ENCODE peak calls at places on chromosome 19, in five cellular contexts. K, P, A, O and F are unnamed samples.

GRCh38 chr19:51407631-51408131 is 9.8 kb downstream of the SIGLEC10 start:
- DNase-seq in K (peak; percentile 15), P (no peak), A (no peak), O (peak; percentile 51), F (no peak)

GRCh38 chr19:48872884-48873475 is 759 bp downstream of the PPP1R15A start:
- DNase-seq in K (peak; percentile 93), P (peak; percentile 78), A (peak; percentile 95), O (peak; percentile 81), F (peak; percentile 61)

GRCh38 chr19:18590273-18591272 is 2.0 kb downstream of the REX1BD start:
- DNase-seq in K (peak; percentile 83), P (peak; percentile 73), A (no peak), O (peak; percentile 72), F (peak; percentile 70)

GRCh38 chr19:3722443-3723109 is 14.4 kb downstream of the TJP3 start:
- DNase-seq in K (no peak), P (no peak), A (no peak), O (peak; percentile 86), F (no peak)

GRCh38 chr19:17988161-17988560 is 19.8 kb upstream of the ARRDC2 start:
- DNase-seq in K (no peak), P (no peak), A (no peak), O (peak; percentile 1), F (no peak)

GRCh38 chr19:19748249-19748938 is 15.5 kb upstream of the ZNF14 start:
- DNase-seq in K (no peak), P (no peak), A (no peak), O (peak; percentile 7), F (no peak)

GRCh38 chr19:31610036-31610435 is 260.8 kb upstream of the TSHZ3 start:
- DNase-seq in K (no peak), P (no peak), A (no peak), O (no peak), F (no peak)

GRCh38 chr19:3162418-3163229 is 15.9 kb upstream of the S1PR4 start:
- DNase-seq in K (peak; percentile 28), P (no peak), A (no peak), O (peak; percentile 43), F (no peak)

GRCh38 chr19:10871711-10872550 is 578 bp downstream of the CARM1 start:
- DNase-seq in K (no peak), P (peak; percentile 54), A (peak; percentile 47), O (peak; percentile 59), F (peak; percentile 61)

GRCh38 chr19:28063702-28064101 is 1149.2 kb downstream of the UQCRFS1 start:
- DNase-seq in K (no peak), P (no peak), A (no peak), O (no peak), F (no peak)

GRCh38 chr19:35013047-35013819 is 13.1 kb downstream of the GRAMD1A start:
- DNase-seq in K (peak; percentile 55), P (peak; percentile 85), A (peak; percentile 78), O (peak; percentile 97), F (peak; percentile 74)

GRCh38 chr19:2051771-2052704 is 994 bp upstream of the MKNK2 start:
- DNase-seq in K (no peak), P (no peak), A (peak; percentile 76), O (no peak), F (peak; percentile 81)

GRCh38 chr19:33022472-33023116 is 42.1 kb downstream of the RHPN2 start:
- DNase-seq in K (no peak), P (no peak), A (no peak), O (peak; percentile 78), F (no peak)

GRCh38 chr19:32322541-32322940 is 22.9 kb upstream of the ZNF507 start:
- DNase-seq in K (no peak), P (no peak), A (no peak), O (no peak), F (no peak)

GRCh38 chr19:38003427-38004099 is 96.6 kb downstream of the SIPA1L3 start:
- DNase-seq in K (peak; percentile 60), P (peak; percentile 36), A (peak; percentile 70), O (peak; percentile 62), F (peak; percentile 72)

GRCh38 chr19:39906283-39906682 is 28.2 kb downstream of the FCGBP start:
- DNase-seq in K (no peak), P (no peak), A (no peak), O (no peak), F (no peak)

GRCh38 chr19:5827342-5827890 is 12.1 kb downstream of the FUT6 start:
- DNase-seq in K (no peak), P (no peak), A (no peak), O (no peak), F (no peak)

GRCh38 chr19:52922841-52923781 is at the start of gene ZNF888:
- DNase-seq in K (peak; percentile 75), P (peak; percentile 80), A (peak; percentile 80), O (peak; percentile 93), F (peak; percentile 89)

GRCh38 chr19:19352823-19353222 is 32.2 kb downstream of the MAU2 start:
- DNase-seq in K (no peak), P (no peak), A (no peak), O (no peak), F (no peak)

GRCh38 chr19:33282036-33282686 is 20.2 kb downstream of the CEBPA start:
- DNase-seq in K (peak; percentile 12), P (no peak), A (no peak), O (no peak), F (no peak)

GRCh38 chr19:18418725-18419194 is 438 bp upstream of the SSBP4 start:
- DNase-seq in K (no peak), P (no peak), A (peak; percentile 47), O (no peak), F (peak; percentile 60)

GRCh38 chr19:18674616-18675015 is 8.9 kb upstream of the CRTC1 start:
- DNase-seq in K (no peak), P (no peak), A (peak; percentile 72), O (no peak), F (no peak)

GRCh38 chr19:58570770-58571574 is 2.2 kb downstream of the MZF1 start:
- DNase-seq in K (no peak), P (no peak), A (peak; percentile 5), O (no peak), F (no peak)